ENCODE peak calls at places on chromosome 22, in eight cellular contexts. One of them, this sample, is unnamed. For H3K27me3, the result is how much of the 10 kb centered on the place peaks cover.

GRCh38 chr22:38353142-38353629 is 36.0 kb upstream of the CSNK1E start:
- DNase-seq in ovary: peak
- DNase-seq in endothelial cell of umbilical vein: peak
- DNase-seq in thyroid gland: peak
- DNase-seq in esophagus muscularis mucosa: peak
- DNase-seq in breast epithelium: no peak
- DNase-seq in HCT116: peak
- DNase-seq in tibial nerve: peak
- DNase-seq in this sample: peak

GRCh38 chr22:21449531-21450319 is 17.5 kb upstream of the TMEM191C start:
- DNase-seq in esophagus muscularis mucosa: no peak
- DNase-seq in endothelial cell of umbilical vein: no peak
- DNase-seq in tibial nerve: peak
- DNase-seq in breast epithelium: no peak
- DNase-seq in HCT116: no peak
- DNase-seq in ovary: peak
- DNase-seq in thyroid gland: no peak
- DNase-seq in this sample: peak

GRCh38 chr22:43356881-43357280 is 13.7 kb upstream of the SCUBE1 start:
- DNase-seq in esophagus muscularis mucosa: no peak
- DNase-seq in tibial nerve: no peak
- DNase-seq in endothelial cell of umbilical vein: no peak
- DNase-seq in ovary: no peak
- DNase-seq in thyroid gland: no peak
- DNase-seq in breast epithelium: no peak
- DNase-seq in HCT116: no peak
- DNase-seq in this sample: no peak

GRCh38 chr22:19886605-19887250 is 32.1 kb upstream of the GNB1L start:
- DNase-seq in breast epithelium: no peak
- DNase-seq in HCT116: no peak
- DNase-seq in tibial nerve: no peak
- DNase-seq in endothelial cell of umbilical vein: peak
- DNase-seq in thyroid gland: no peak
- DNase-seq in esophagus muscularis mucosa: no peak
- DNase-seq in ovary: no peak
- DNase-seq in this sample: no peak

GRCh38 chr22:38412435-38413084 is 42.4 kb downstream of the KCNJ4 start:
- DNase-seq in esophagus muscularis mucosa: peak
- DNase-seq in endothelial cell of umbilical vein: no peak
- DNase-seq in breast epithelium: no peak
- DNase-seq in HCT116: no peak
- DNase-seq in thyroid gland: no peak
- DNase-seq in ovary: no peak
- DNase-seq in tibial nerve: no peak
- DNase-seq in this sample: peak

GRCh38 chr22:47409501-47410275 is 647.2 kb downstream of the TBC1D22A start:
- DNase-seq in tibial nerve: no peak
- DNase-seq in HCT116: no peak
- DNase-seq in thyroid gland: no peak
- DNase-seq in breast epithelium: no peak
- DNase-seq in ovary: no peak
- DNase-seq in esophagus muscularis mucosa: no peak
- DNase-seq in endothelial cell of umbilical vein: no peak
- DNase-seq in this sample: no peak

GRCh38 chr22:36301384-36301828 is 48.5 kb downstream of the APOL1 start:
- DNase-seq in thyroid gland: peak
- DNase-seq in endothelial cell of umbilical vein: peak
- DNase-seq in tibial nerve: peak
- DNase-seq in ovary: peak
- DNase-seq in HCT116: peak
- DNase-seq in breast epithelium: peak
- DNase-seq in esophagus muscularis mucosa: no peak
- DNase-seq in this sample: peak

GRCh38 chr22:38610234-38610633 is 40.3 kb upstream of the DMC1 start:
- DNase-seq in ovary: no peak
- DNase-seq in esophagus muscularis mucosa: no peak
- DNase-seq in thyroid gland: no peak
- DNase-seq in breast epithelium: no peak
- DNase-seq in endothelial cell of umbilical vein: no peak
- DNase-seq in tibial nerve: no peak
- DNase-seq in HCT116: no peak
- DNase-seq in this sample: no peak

GRCh38 chr22:27573992-27574391 is 227.6 kb downstream of the MN1 start:
- DNase-seq in HCT116: no peak
- DNase-seq in esophagus muscularis mucosa: no peak
- DNase-seq in thyroid gland: no peak
- DNase-seq in endothelial cell of umbilical vein: no peak
- DNase-seq in breast epithelium: no peak
- DNase-seq in ovary: no peak
- DNase-seq in tibial nerve: no peak
- DNase-seq in this sample: no peak

GRCh38 chr22:27576413-27576812 is 225.1 kb downstream of the MN1 start:
- DNase-seq in thyroid gland: no peak
- DNase-seq in HCT116: no peak
- DNase-seq in breast epithelium: no peak
- DNase-seq in tibial nerve: no peak
- DNase-seq in esophagus muscularis mucosa: no peak
- DNase-seq in ovary: no peak
- DNase-seq in endothelial cell of umbilical vein: peak
- DNase-seq in this sample: no peak

GRCh38 chr22:27576815-27577564 is 224.6 kb downstream of the MN1 start:
- DNase-seq in ovary: peak
- DNase-seq in esophagus muscularis mucosa: no peak
- DNase-seq in thyroid gland: no peak
- DNase-seq in breast epithelium: no peak
- DNase-seq in endothelial cell of umbilical vein: peak
- DNase-seq in tibial nerve: no peak
- DNase-seq in HCT116: no peak
- DNase-seq in this sample: peak

GRCh38 chr22:27574651-27575050 is 226.9 kb downstream of the MN1 start:
- DNase-seq in esophagus muscularis mucosa: no peak
- DNase-seq in endothelial cell of umbilical vein: no peak
- DNase-seq in tibial nerve: no peak
- DNase-seq in thyroid gland: no peak
- DNase-seq in breast epithelium: no peak
- DNase-seq in HCT116: no peak
- DNase-seq in ovary: no peak
- DNase-seq in this sample: no peak

GRCh38 chr22:27575348-27575747 is 226.2 kb downstream of the MN1 start:
- DNase-seq in thyroid gland: no peak
- DNase-seq in esophagus muscularis mucosa: no peak
- DNase-seq in HCT116: no peak
- DNase-seq in endothelial cell of umbilical vein: no peak
- DNase-seq in breast epithelium: no peak
- DNase-seq in tibial nerve: no peak
- DNase-seq in ovary: no peak
- DNase-seq in this sample: no peak
- H3K27ac ChIP-seq in thyroid gland: no peak
- H3K27ac ChIP-seq in esophagus muscularis mucosa: no peak
- H3K27ac ChIP-seq in HCT116: no peak
- H3K27ac ChIP-seq in endothelial cell of umbilical vein: no peak
- H3K27ac ChIP-seq in breast epithelium: no peak
- H3K27ac ChIP-seq in tibial nerve: no peak
- H3K27ac ChIP-seq in ovary: no peak
- H3K27ac ChIP-seq in this sample: no peak

GRCh38 chr22:50035131-50035881 is 22.7 kb upstream of the IL17REL start:
- DNase-seq in HCT116: no peak
- DNase-seq in endothelial cell of umbilical vein: no peak
- DNase-seq in breast epithelium: no peak
- DNase-seq in ovary: no peak
- DNase-seq in tibial nerve: no peak
- DNase-seq in thyroid gland: no peak
- DNase-seq in esophagus muscularis mucosa: no peak
- DNase-seq in this sample: no peak

GRCh38 chr22:50034126-50035081 is 21.8 kb upstream of the IL17REL start:
- DNase-seq in breast epithelium: no peak
- DNase-seq in tibial nerve: no peak
- DNase-seq in endothelial cell of umbilical vein: no peak
- DNase-seq in HCT116: no peak
- DNase-seq in thyroid gland: no peak
- DNase-seq in ovary: no peak
- DNase-seq in esophagus muscularis mucosa: no peak
- DNase-seq in this sample: no peak

GRCh38 chr22:50032109-50032871 is 19.7 kb upstream of the IL17REL start:
- DNase-seq in breast epithelium: no peak
- DNase-seq in thyroid gland: peak
- DNase-seq in ovary: no peak
- DNase-seq in esophagus muscularis mucosa: no peak
- DNase-seq in tibial nerve: no peak
- DNase-seq in endothelial cell of umbilical vein: no peak
- DNase-seq in HCT116: no peak
- DNase-seq in this sample: no peak

GRCh38 chr22:50031189-50032091 is 18.9 kb upstream of the IL17REL start:
- DNase-seq in tibial nerve: no peak
- DNase-seq in HCT116: no peak
- DNase-seq in endothelial cell of umbilical vein: no peak
- DNase-seq in breast epithelium: no peak
- DNase-seq in esophagus muscularis mucosa: no peak
- DNase-seq in ovary: no peak
- DNase-seq in thyroid gland: no peak
- DNase-seq in this sample: no peak

DNA sequence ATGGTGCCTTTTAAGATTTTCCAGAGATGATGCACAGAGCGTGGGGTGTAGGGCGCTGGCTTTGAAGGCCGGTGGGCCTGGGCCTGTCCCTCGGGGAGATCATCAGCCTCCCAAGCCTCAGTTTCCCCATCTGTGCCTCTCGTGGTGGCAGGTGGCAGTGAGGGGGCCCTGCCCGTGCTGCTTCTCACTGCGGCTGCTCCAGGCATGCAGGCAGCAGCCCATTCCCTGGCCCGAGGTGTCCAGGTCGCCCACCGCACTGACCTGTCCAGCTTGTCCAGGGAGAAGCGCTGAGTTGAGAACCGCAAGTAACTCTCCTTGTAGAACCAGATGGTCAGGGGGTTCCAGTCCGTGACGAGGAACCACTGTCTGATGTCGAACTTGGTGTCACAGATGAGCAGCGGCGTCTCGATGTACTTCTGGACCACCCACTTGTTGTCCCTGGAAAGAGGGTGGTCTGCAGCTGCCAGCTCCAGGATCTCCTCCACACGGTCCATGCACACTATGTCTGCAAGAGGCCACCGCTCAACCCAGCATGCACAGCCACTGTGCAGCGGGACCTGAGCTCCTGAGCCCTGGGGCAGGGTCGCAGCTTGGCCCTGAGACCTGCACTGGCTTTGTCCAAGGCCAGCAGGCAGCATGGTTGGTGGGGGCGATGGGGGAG is 20.5 kb upstream of the IL17REL start:
- DNase-seq in tibial nerve: no peak
- DNase-seq in endothelial cell of umbilical vein: no peak
- DNase-seq in HCT116: no peak
- DNase-seq in thyroid gland: no peak
- DNase-seq in ovary: no peak
- DNase-seq in esophagus muscularis mucosa: no peak
- DNase-seq in breast epithelium: no peak
- DNase-seq in this sample: no peak
- H3K27me3 ChIP-seq in tibial nerve: under half
- H3K27me3 ChIP-seq in endothelial cell of umbilical vein: under half
- H3K27me3 ChIP-seq in HCT116: under half
- H3K27me3 ChIP-seq in thyroid gland: under half
- H3K27me3 ChIP-seq in ovary: under half
- H3K27me3 ChIP-seq in esophagus muscularis mucosa: under half
- H3K27me3 ChIP-seq in breast epithelium: under half
- H3K27me3 ChIP-seq in this sample: under half

GRCh38 chr22:25453058-25453457 is 111.4 kb upstream of the GRK3 start:
- DNase-seq in tibial nerve: no peak
- DNase-seq in HCT116: no peak
- DNase-seq in ovary: no peak
- DNase-seq in endothelial cell of umbilical vein: no peak
- DNase-seq in esophagus muscularis mucosa: no peak
- DNase-seq in breast epithelium: no peak
- DNase-seq in thyroid gland: no peak
- DNase-seq in this sample: no peak
- TF ChIP-seq POLR2A in tibial nerve: no peak
- TF ChIP-seq POLR2A in HCT116: no peak
- TF ChIP-seq POLR2A in ovary: no peak
- TF ChIP-seq POLR2A in endothelial cell of umbilical vein: no peak
- TF ChIP-seq POLR2A in esophagus muscularis mucosa: no peak
- TF ChIP-seq POLR2A in breast epithelium: no peak
- TF ChIP-seq POLR2A in thyroid gland: no peak
- TF ChIP-seq POLR2A in this sample: no peak

DNA sequence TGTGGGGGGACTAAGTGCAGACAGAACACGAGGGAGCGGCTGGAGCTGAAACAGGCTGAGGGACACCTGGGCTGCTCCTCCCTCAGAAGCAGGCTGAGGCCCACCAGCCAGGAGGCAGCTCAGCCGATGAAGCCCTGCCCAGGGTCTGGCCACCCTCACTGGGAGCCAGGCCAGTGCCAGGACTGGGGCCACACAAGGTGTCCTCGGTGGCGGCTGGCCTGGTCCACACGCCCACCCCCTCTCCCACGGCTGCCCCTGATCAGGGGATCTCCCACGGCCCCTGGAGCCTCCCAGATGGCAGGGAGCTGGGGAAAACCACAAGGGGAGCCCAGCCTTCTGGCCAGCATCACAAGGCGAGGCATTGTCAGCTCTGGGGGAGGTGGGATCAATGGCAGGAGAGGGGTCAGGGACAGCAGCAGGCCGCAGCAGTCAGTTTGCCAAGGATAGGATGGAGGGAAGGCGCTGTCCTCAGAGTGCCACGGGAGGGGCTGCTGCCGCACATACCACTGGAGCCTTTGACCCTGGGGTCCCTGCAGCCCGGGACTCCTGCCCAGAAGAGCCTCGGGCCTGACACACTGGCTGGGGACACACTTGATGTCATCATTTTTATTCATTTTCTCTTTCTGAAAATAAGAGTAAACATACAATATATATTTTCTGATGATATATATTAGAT is 11.7 kb upstream of the RASL10A start:
- DNase-seq in thyroid gland: peak
- DNase-seq in ovary: no peak
- DNase-seq in endothelial cell of umbilical vein: no peak
- DNase-seq in HCT116: no peak
- DNase-seq in tibial nerve: no peak
- DNase-seq in breast epithelium: no peak
- DNase-seq in esophagus muscularis mucosa: no peak
- DNase-seq in this sample: no peak
- H3K27ac ChIP-seq in thyroid gland: no peak
- H3K27ac ChIP-seq in ovary: no peak
- H3K27ac ChIP-seq in endothelial cell of umbilical vein: no peak
- H3K27ac ChIP-seq in HCT116: no peak
- H3K27ac ChIP-seq in tibial nerve: peak
- H3K27ac ChIP-seq in breast epithelium: no peak
- H3K27ac ChIP-seq in esophagus muscularis mucosa: no peak
- H3K27ac ChIP-seq in this sample: no peak

GRCh38 chr22:29158546-29158945 is 47.1 kb upstream of the EMID1 start:
- DNase-seq in breast epithelium: no peak
- DNase-seq in ovary: no peak
- DNase-seq in esophagus muscularis mucosa: no peak
- DNase-seq in tibial nerve: no peak
- DNase-seq in thyroid gland: no peak
- DNase-seq in endothelial cell of umbilical vein: no peak
- DNase-seq in HCT116: no peak
- DNase-seq in this sample: no peak
- H3K27me3 ChIP-seq in breast epithelium: under half
- H3K27me3 ChIP-seq in ovary: under half
- H3K27me3 ChIP-seq in esophagus muscularis mucosa: under half
- H3K27me3 ChIP-seq in tibial nerve: under half
- H3K27me3 ChIP-seq in thyroid gland: under half
- H3K27me3 ChIP-seq in endothelial cell of umbilical vein: under half
- H3K27me3 ChIP-seq in HCT116: under half
- H3K27me3 ChIP-seq in this sample: under half

GRCh38 chr22:17945851-17946690 is 78.3 kb downstream of the MICAL3 start:
- DNase-seq in HCT116: no peak
- DNase-seq in breast epithelium: no peak
- DNase-seq in ovary: no peak
- DNase-seq in tibial nerve: no peak
- DNase-seq in endothelial cell of umbilical vein: no peak
- DNase-seq in thyroid gland: no peak
- DNase-seq in esophagus muscularis mucosa: no peak
- DNase-seq in this sample: no peak
- TF ChIP-seq POLR2A in HCT116: no peak
- TF ChIP-seq POLR2A in breast epithelium: no peak
- TF ChIP-seq POLR2A in ovary: no peak
- TF ChIP-seq POLR2A in tibial nerve: no peak
- TF ChIP-seq POLR2A in endothelial cell of umbilical vein: no peak
- TF ChIP-seq POLR2A in thyroid gland: no peak
- TF ChIP-seq POLR2A in esophagus muscularis mucosa: no peak
- TF ChIP-seq POLR2A in this sample: no peak